ENCODE peak calls at places on chromosome 15, in four cellular contexts. Q, Z, F and T are unnamed samples.

GRCh38 chr15:100116416-100117190 is 225.2 kb downstream of the ADAMTS17 start:
- DNase-seq in Q (peak; percentile 50), Z (no peak), F (peak; percentile 67), T (no peak)

GRCh38 chr15:56286213-56286612 is 42.5 kb upstream of the RFX7 start:
- DNase-seq in Q (no peak), Z (no peak), F (no peak), T (peak; percentile 52)

GRCh38 chr15:92392966-92393286 is 755 bp upstream of the ST8SIA2 start:
- DNase-seq in Q (peak; percentile 51), Z (no peak), F (no peak), T (no peak)

GRCh38 chr15:78837131-78837530 is 25.9 kb upstream of the ADAMTS7 start:
- DNase-seq in Q (no peak), Z (no peak), F (no peak), T (no peak)

GRCh38 chr15:85831415-85832113 is 36.8 kb upstream of the KLHL25 start:
- DNase-seq in Q (no peak), Z (no peak), F (peak; percentile 68), T (peak; percentile 74)

GRCh38 chr15:40877691-40878090 is 3.7 kb upstream of the RHOV start:
- DNase-seq in Q (no peak), Z (no peak), F (no peak), T (no peak)

GRCh38 chr15:85800460-85801123 is 5.9 kb upstream of the KLHL25 start:
- DNase-seq in Q (no peak), Z (no peak), F (peak; percentile 62), T (peak; percentile 86)

GRCh38 chr15:57596978-57597377 is 5.3 kb downstream of the MYZAP start:
- DNase-seq in Q (no peak), Z (no peak), F (no peak), T (no peak)

GRCh38 chr15:88704791-88705768 is 66.3 kb downstream of the ISG20 start:
- DNase-seq in Q (peak; percentile 86), Z (peak; percentile 29), F (peak; percentile 44), T (no peak)

GRCh38 chr15:92614791-92615785 is 40.5 kb downstream of the FAM174B start:
- DNase-seq in Q (no peak), Z (no peak), F (no peak), T (no peak)

GRCh38 chr15:101526890-101527289 is 37.4 kb upstream of the PCSK6 start:
- DNase-seq in Q (no peak), Z (no peak), F (no peak), T (no peak)

GRCh38 chr15:61038387-61038786 is 190.7 kb downstream of the RORA start:
- DNase-seq in Q (no peak), Z (no peak), F (no peak), T (no peak)

GRCh38 chr15:87597346-87598052 is 659.0 kb downstream of the NTRK3 start:
- DNase-seq in Q (no peak), Z (no peak), F (no peak), T (peak; percentile 72)

GRCh38 chr15:69060041-69060481 is 45.6 kb downstream of the NOX5 start:
- DNase-seq in Q (no peak), Z (no peak), F (peak; percentile 73), T (no peak)

GRCh38 chr15:33160054-33160453 is 34.5 kb downstream of the FMN1 start:
- DNase-seq in Q (no peak), Z (no peak), F (no peak), T (no peak)

GRCh38 chr15:91890614-91891013 is 37.1 kb downstream of the SLCO3A1 start:
- DNase-seq in Q (no peak), Z (no peak), F (no peak), T (no peak)

GRCh38 chr15:92294759-92295158 is 98.9 kb upstream of the ST8SIA2 start:
- DNase-seq in Q (no peak), Z (no peak), F (no peak), T (no peak)

GRCh38 chr15:52137432-52138357 is 25.1 kb upstream of the BCL2L10 start:
- DNase-seq in Q (no peak), Z (no peak), F (no peak), T (no peak)

GRCh38 chr15:59259137-59259943 is 52.7 kb downstream of the LDHAL6B start:
- DNase-seq in Q (no peak), Z (no peak), F (no peak), T (no peak)

GRCh38 chr15:86165263-86166204 is 85.9 kb downstream of the AGBL1 start:
- DNase-seq in Q (no peak), Z (no peak), F (no peak), T (no peak)

GRCh38 chr15:94086360-94086759 is 145.0 kb upstream of the MCTP2 start:
- DNase-seq in Q (no peak), Z (no peak), F (no peak), T (no peak)

GRCh38 chr15:57183041-57183440 is 193.3 kb upstream of the CGNL1 start:
- DNase-seq in Q (no peak), Z (no peak), F (no peak), T (no peak)

GRCh38 chr15:68107142-68107541 is 53.0 kb downstream of the PIAS1 start:
- DNase-seq in Q (no peak), Z (no peak), F (no peak), T (no peak)

GRCh38 chr15:61382927-61383326 is 153.8 kb upstream of the RORA start:
- DNase-seq in Q (no peak), Z (no peak), F (no peak), T (no peak)

GRCh38 chr15:85094685-85095084 is 113.0 kb downstream of the PDE8A start:
- DNase-seq in Q (no peak), Z (no peak), F (no peak), T (no peak)

GRCh38 chr15:82647045-82647834 is at the start of gene CPEB1:
- DNase-seq in Q (peak; percentile 88), Z (no peak), F (peak; percentile 50), T (peak; percentile 58)

GRCh38 chr15:46855388-46855787 is 861.9 kb upstream of the SEMA6D start:
- DNase-seq in Q (no peak), Z (no peak), F (no peak), T (no peak)

GRCh38 chr15:68479406-68479805 is 47.4 kb upstream of the ITGA11 start:
- DNase-seq in Q (no peak), Z (no peak), F (peak; percentile 23), T (no peak)

GRCh38 chr15:90230610-90231009 is 3.1 kb downstream of the CIB1 start:
- DNase-seq in Q (no peak), Z (no peak), F (no peak), T (no peak)

GRCh38 chr15:37142371-37142770 is 42.0 kb upstream of the MEIS2 start:
- DNase-seq in Q (no peak), Z (no peak), F (no peak), T (no peak)

GRCh38 chr15:58383876-58384275 is 47.9 kb upstream of the LIPC start:
- DNase-seq in Q (no peak), Z (no peak), F (no peak), T (no peak)

GRCh38 chr15:64633332-64633731 is 142.1 kb downstream of the RBPMS2 start:
- DNase-seq in Q (no peak), Z (no peak), F (no peak), T (no peak)
- H3K9me3 ChIP-seq in Q (no peaks in the 10 kb centered on the region), Z (peaks cover 5% of the 10 kb centered on the region), F (no peaks in the 10 kb centered on the region), T (no peaks in the 10 kb centered on the region)

DNA sequence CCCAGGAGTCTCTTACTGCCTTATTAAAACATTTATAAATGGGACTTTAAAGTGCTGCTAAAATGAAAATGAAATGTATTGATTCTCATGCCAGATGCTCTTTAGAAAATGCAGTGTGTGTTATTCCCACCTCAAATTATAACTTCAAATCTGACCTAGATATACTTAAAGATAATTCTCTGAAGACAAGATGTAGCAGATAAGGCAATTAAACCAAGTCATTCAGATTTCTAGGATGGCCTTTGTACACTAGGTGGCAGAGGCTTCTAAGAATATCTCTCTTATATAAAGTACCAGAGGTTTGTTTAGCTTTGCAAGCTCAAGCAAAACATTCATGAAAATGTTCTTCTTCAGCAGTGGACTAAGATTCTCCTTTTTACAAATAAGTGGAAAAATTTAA is 26.9 kb upstream of the GOLGA8B start:
- DNase-seq in Q (no peak), Z (no peak), F (no peak), T (no peak)
- TF ChIP-seq CTCF in Q (no peak), Z (peak; percentile 21), F (no peak), T (peak; percentile 7)

GRCh38 chr15:25065286-25065685 is 110.5 kb downstream of the SNRPN start:
- DNase-seq in Q (no peak), Z (no peak), F (no peak), T (no peak)
- H3K9me3 ChIP-seq in Q (peaks cover 100% of the 10 kb centered on the region), Z (peaks cover 100% of the 10 kb centered on the region), F (peaks cover 11% of the 10 kb centered on the region), T (peaks cover 100% of the 10 kb centered on the region)

GRCh38 chr15:66960519-66960918 is 104.9 kb upstream of the SMAD3 start:
- DNase-seq in Q (no peak), Z (no peak), F (no peak), T (no peak)
- TF ChIP-seq CTCF in Q (no peak), Z (no peak), F (no peak), T (no peak)

GRCh38 chr15:97027772-97028171 is 697.3 kb downstream of the NR2F2 start:
- DNase-seq in Q (no peak), Z (no peak), F (no peak), T (no peak)
- H3K9me3 ChIP-seq in Q (peaks cover 5% of the 10 kb centered on the region), Z (peaks cover 9% of the 10 kb centered on the region), F (no peaks in the 10 kb centered on the region), T (no peaks in the 10 kb centered on the region)

GRCh38 chr15:73937726-73938125 is 11.5 kb downstream of the LOXL1 start:
- DNase-seq in Q (no peak), Z (no peak), F (no peak), T (no peak)
- TF ChIP-seq CTCF in Q (no peak), Z (no peak), F (no peak), T (no peak)

DNA sequence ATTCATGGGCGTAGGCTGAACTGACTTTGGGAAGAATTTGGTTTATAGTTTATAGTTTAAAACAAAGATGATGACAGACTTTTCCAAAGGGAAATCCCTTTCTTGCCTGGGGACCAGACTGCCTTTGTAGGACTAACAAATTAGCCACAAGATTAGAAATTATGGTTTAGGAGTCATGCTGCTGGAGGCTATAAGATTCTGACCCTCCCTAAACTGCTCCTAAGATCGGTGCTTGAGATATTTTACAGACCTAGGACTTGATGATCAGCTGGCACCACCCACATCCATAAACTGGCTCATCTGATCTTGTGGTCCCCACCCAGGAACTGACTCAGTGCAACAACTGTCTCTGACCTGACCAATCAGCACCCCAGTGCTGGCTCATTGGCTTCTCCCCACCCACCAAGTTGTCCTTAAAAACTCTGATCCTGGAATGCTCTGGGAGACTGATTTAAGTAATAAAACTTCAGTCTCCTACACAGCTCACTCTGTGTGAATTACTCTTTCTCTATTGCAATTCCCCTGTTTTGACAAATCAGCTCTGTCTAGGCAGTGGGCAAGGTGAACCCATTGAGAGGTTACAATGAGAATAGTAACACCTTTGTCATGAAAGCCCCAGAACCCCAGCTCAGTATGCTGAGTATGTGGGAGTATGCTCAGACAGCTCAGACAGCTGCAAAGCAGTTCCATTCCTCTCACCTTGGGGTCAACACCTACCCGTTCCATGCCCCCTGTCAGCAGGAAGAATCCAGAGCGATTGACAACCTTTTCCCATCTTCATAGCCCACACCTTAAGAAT is 51.6 kb upstream of the C15orf39 start:
- DNase-seq in Q (no peak), Z (no peak), F (no peak), T (no peak)
- H3K9me3 ChIP-seq in Q (no peaks in the 10 kb centered on the region), Z (peaks cover 5% of the 10 kb centered on the region), F (no peaks in the 10 kb centered on the region), T (no peaks in the 10 kb centered on the region)

GRCh38 chr15:53472883-53473282 is 286.6 kb downstream of the WDR72 start:
- DNase-seq in Q (no peak), Z (no peak), F (no peak), T (no peak)
- TF ChIP-seq CTCF in Q (no peak), Z (no peak), F (no peak), T (no peak)